ENCODE peak calls at places on chromosome 9, in four cellular contexts. P is CD8-positive, alpha-beta T cell; Q is astrocyte; U is CD4-positive, alpha-beta memory T cell. J is an unnamed sample. For H3K36me3, the result is how much of the 10 kb centered on the place peaks cover.

GRCh38 chr9:89967527-89967926 is 362.7 kb downstream of the GADD45G start:
- DNase-seq in U (no peak), P (no peak), Q (no peak), J (no peak)

GRCh38 chr9:134306583-134307222 is 19.6 kb upstream of the RXRA start:
- DNase-seq in P (no peak), Q (no peak), U (no peak), J (no peak)

GRCh38 chr9:116154976-116155699 is 1.5 kb downstream of the PAPPA start:
- DNase-seq in P (no peak), U (no peak), Q (peak), J (no peak)

GRCh38 chr9:130431536-130432303 is 13.0 kb upstream of the ASS1 start:
- DNase-seq in U (no peak), P (no peak), Q (no peak), J (no peak)

GRCh38 chr9:135136481-135136880 is 49.0 kb downstream of the OLFM1 start:
- DNase-seq in Q (no peak), U (no peak), P (no peak), J (no peak)

GRCh38 chr9:132015866-132016265 is 63.8 kb downstream of the MED27 start:
- DNase-seq in Q (no peak), P (no peak), U (no peak), J (no peak)

GRCh38 chr9:19998153-19998552 is 209.3 kb upstream of the SLC24A2 start:
- DNase-seq in Q (peak), P (no peak), U (no peak), J (no peak)

GRCh38 chr9:130345993-130346385 is 80.4 kb downstream of the HMCN2 start:
- DNase-seq in P (no peak), U (no peak), Q (no peak), J (no peak)

GRCh38 chr9:3916420-3916819 is 383.4 kb downstream of the GLIS3 start:
- DNase-seq in U (no peak), P (no peak), Q (no peak), J (no peak)

GRCh38 chr9:126630458-126631237 is 16.9 kb downstream of the LMX1B start:
- DNase-seq in P (no peak), U (no peak), Q (no peak), J (no peak)

GRCh38 chr9:95552814-95553546 is 36.2 kb upstream of the PTCH1 start:
- DNase-seq in P (no peak), U (no peak), Q (no peak), J (no peak)

DNA sequence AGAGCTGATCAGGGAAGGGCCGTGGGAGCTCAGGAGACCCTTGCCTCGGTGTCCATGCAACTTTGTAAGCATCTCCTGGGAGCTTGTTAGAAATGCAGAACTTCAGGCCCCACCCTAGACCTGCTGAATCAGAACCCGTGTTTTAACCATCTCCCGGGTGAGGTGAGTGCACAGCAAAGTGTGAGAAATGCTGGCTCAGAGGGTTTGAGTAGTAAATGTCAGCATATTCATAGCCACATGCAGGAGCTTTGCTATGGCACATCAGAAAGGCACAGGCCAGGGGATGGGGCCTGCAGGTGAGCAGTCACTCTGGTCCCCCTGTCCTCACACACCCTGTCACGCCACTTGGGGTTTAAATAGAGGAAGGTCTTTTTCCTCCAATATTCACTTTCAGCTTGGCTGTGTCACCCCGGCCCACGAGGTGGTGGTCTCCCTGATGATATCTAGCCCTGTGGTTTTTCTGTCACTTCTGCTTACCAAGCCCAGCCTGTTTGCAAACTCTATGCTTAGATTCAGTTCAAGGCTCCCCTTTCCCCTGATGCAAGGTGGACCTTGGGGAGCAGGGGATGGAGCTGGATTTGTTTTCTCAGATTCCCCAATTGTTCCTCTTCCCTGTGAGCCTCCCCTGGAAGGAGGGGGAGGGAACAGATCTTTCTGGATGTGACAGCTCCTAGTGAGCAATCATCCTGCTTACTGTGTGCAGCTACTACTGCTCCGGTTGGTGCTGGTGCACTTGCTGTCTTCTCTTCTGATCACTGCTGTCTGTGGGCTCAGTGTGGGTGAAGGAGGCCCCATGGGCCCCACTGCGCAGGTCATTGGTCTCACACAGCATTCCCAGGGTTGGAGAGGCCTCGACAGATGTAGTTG is 51.8 kb upstream of the TGFBR1 start:
- DNase-seq in P (no peak), U (no peak), Q (no peak), J (no peak)
- H3K27ac ChIP-seq in P (no peak), U (no peak), Q (no peak), J (no peak)

GRCh38 chr9:92980085-92980745 is 32.9 kb downstream of the FGD3 start:
- DNase-seq in Q (no peak), P (no peak), U (no peak), J (no peak)

GRCh38 chr9:92977279-92977678 is 30.0 kb downstream of the FGD3 start:
- DNase-seq in Q (no peak), P (peak), U (no peak), J (no peak)

GRCh38 chr9:92982130-92982529 is 34.8 kb downstream of the FGD3 start:
- DNase-seq in U (no peak), Q (no peak), P (no peak), J (no peak)

GRCh38 chr9:92978345-92978875 is 31.1 kb downstream of the FGD3 start:
- DNase-seq in U (no peak), Q (no peak), P (peak), J (no peak)

DNA sequence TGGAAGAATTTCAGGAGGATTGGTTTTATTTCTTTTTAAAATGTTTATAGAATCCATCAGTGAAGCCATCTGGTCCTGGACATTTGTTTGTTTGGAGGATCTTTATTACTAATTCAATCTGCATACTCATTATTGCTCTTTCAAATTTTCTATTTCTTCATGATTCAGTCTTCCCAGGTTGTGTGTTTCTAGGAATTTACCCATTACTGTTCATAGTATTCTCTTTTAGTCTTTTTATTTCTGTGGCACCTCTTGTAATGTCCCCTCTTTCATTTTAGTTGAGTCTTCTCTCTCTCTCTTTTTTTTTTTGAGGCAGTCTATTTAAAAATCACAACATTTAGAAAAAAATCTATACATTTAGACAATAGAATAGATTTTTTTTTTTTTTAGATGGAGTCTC is 32.3 kb downstream of the FGD3 start:
- DNase-seq in P (no peak), U (no peak), Q (no peak), J (no peak)
- H3K36me3 ChIP-seq in P (under half), U (under half), Q (under half), J (under half)

GRCh38 chr9:97993000-97993399 is 9.9 kb downstream of the ANP32B start:
- DNase-seq in U (peak), Q (no peak), P (no peak), J (no peak)
- H3K27ac ChIP-seq in U (no peak), Q (no peak), P (no peak), J (no peak)

GRCh38 chr9:128343855-128344254 is 3.5 kb downstream of the SLC27A4 start:
- DNase-seq in Q (no peak), U (no peak), P (no peak), J (no peak)
- H3K36me3 ChIP-seq in Q (under half), U (under half), P (under half), J (under half)

GRCh38 chr9:91486699-91487497 is 63.3 kb upstream of the NFIL3 start:
- DNase-seq in Q (peak), P (no peak), U (no peak), J (no peak)
- H3K27ac ChIP-seq in Q (peak), P (no peak), U (no peak), J (peak)

GRCh38 chr9:36064448-36065037 is 27.8 kb downstream of the RECK start:
- DNase-seq in Q (peak), P (no peak), U (no peak), J (no peak)

GRCh38 chr9:36063804-36064447 is 27.2 kb downstream of the RECK start:
- DNase-seq in P (no peak), U (no peak), Q (peak), J (no peak)
- H3K36me3 ChIP-seq in P (under half), U (under half), Q (under half), J (under half)